ENCODE peak calls at places on chromosome 4, in five cellular contexts. S is stomach; R is GM12865; E is Daoy; I is stimulated activated CD4-positive, alpha-beta T cell treated with anti-CD3 and anti-CD28 coated beads, Interleukin-2, amount 100 ng/mL, for 48 hours. L is an unnamed sample.

GRCh38 chr4:161856711-161857326 is 307.0 kb downstream of the FSTL5 start:
- DNase-seq in I (no peak), S (no peak), E (no peak), R (no peak), L (no peak)

GRCh38 chr4:8117278-8117682 is 41.3 kb downstream of the ABLIM2 start:
- DNase-seq in I (peak), R (peak), S (peak), E (peak), L (no peak)

GRCh38 chr4:95838192-95838591 is 1.7 kb upstream of the PDHA2 start:
- DNase-seq in S (no peak), I (no peak), R (no peak), E (no peak), L (no peak)

GRCh38 chr4:137609693-137610450 is 77.6 kb upstream of the PCDH18 start:
- DNase-seq in I (no peak), R (no peak), S (no peak), E (no peak), L (no peak)

GRCh38 chr4:150395872-150396271 is 186.1 kb upstream of the MAB21L2 start:
- DNase-seq in R (no peak), E (no peak), I (no peak), S (no peak), L (no peak)

GRCh38 chr4:84931961-84932360 is 34.5 kb downstream of the WDFY3 start:
- DNase-seq in I (no peak), S (no peak), R (no peak), E (no peak), L (no peak)

GRCh38 chr4:126364290-126364978 is 1049.7 kb downstream of the FAT4 start:
- DNase-seq in R (no peak), E (no peak), I (no peak), S (no peak), L (no peak)

GRCh38 chr4:88659061-88659889 is 38.4 kb downstream of the NAP1L5 start:
- DNase-seq in R (peak), S (peak), I (peak), E (peak), L (peak)

GRCh38 chr4:98828801-98829200 is 100.1 kb downstream of the EIF4E start:
- DNase-seq in E (peak), S (no peak), R (peak), I (peak), L (no peak)

GRCh38 chr4:140730108-140730507 is 26.1 kb downstream of the TBC1D9 start:
- DNase-seq in E (no peak), I (no peak), R (no peak), S (no peak), L (no peak)

GRCh38 chr4:10962246-10962645 is 277.7 kb upstream of the CLNK start:
- DNase-seq in I (no peak), R (no peak), S (no peak), E (no peak), L (no peak)

GRCh38 chr4:6087669-6088068 is 69.4 kb upstream of the C4orf50 start:
- DNase-seq in R (peak), I (no peak), S (peak), E (peak), L (no peak)

GRCh38 chr4:37219251-37219650 is 25.3 kb upstream of the NWD2 start:
- DNase-seq in S (no peak), I (no peak), R (no peak), E (no peak), L (no peak)

GRCh38 chr4:48445704-48446103 is 37.4 kb upstream of the SLC10A4 start:
- DNase-seq in R (peak), I (no peak), E (no peak), S (no peak), L (no peak)

GRCh38 chr4:1379351-1379781 is 26.9 kb downstream of the NKX1-1 start:
- DNase-seq in S (no peak), I (no peak), R (no peak), E (no peak), L (no peak)

L was measured in ureter.